ENCODE peak calls at places on chromosomes 7 and 10, in seven cellular contexts. W, R, F, L, S, I and A are unnamed samples.

GRCh38 chr7:2217716-2218443 is 14.9 kb downstream of the MAD1L1 start:
- DNase-seq in W (no peak), R (no peak), F (no peak), L (no peak), S (no peak), I (no peak), A (no peak)

GRCh38 chr7:140159487-140159886 is 17.3 kb downstream of the KDM7A start:
- DNase-seq in W (no peak), R (no peak), F (peak), L (no peak), S (no peak), I (no peak), A (no peak)

GRCh38 chr10:87861566-87861952 is 1.8 kb downstream of the KLLN start:
- DNase-seq in W (no peak), R (peak), F (peak), L (peak), S (peak), I (peak), A (no peak)

GRCh38 chr7:90248706-90249105 is 3.7 kb downstream of the CFAP69 start:
- DNase-seq in W (no peak), R (no peak), F (no peak), L (no peak), S (no peak), I (no peak), A (no peak)

GRCh38 chr10:12372846-12373245 is 23.5 kb downstream of the CAMK1D start:
- DNase-seq in W (no peak), R (no peak), F (no peak), L (peak), S (no peak), I (no peak), A (no peak)

GRCh38 chr10:102322914-102323313 is 72.6 kb upstream of the NFKB2 start:
- DNase-seq in W (no peak), R (no peak), F (no peak), L (no peak), S (no peak), I (no peak), A (peak)

GRCh38 chr7:154338709-154339108 is 286.5 kb downstream of the DPP6 start:
- DNase-seq in W (no peak), R (no peak), F (no peak), L (no peak), S (no peak), I (no peak), A (no peak)

GRCh38 chr7:1290262-1291039 is 57.8 kb downstream of the UNCX start:
- DNase-seq in W (no peak), R (no peak), F (peak), L (peak), S (no peak), I (no peak), A (peak)